ENCODE peak calls at places on chromosomes 6 and 20, in four cellular contexts. I is mucosa of descending colon, D is transverse colon, S is sigmoid colon. E is an unnamed sample. For H3K4me1, the result is how much of the 10 kb centered on the place peaks cover.

GRCh38 chr20:58847483-58847882 is 3.2 kb downstream of the GNAS-AS1 start:
- DNase-seq in D (no peak), I (no peak), S (no peak), E (no peak)

GRCh38 chr20:44692932-44693476 is 22.2 kb upstream of the CCN5 start:
- DNase-seq in S (peak), I (peak), D (peak), E (no peak)

GRCh38 chr6:157669747-157670216 is 153.3 kb upstream of the SNX9 start:
- DNase-seq in D (peak), I (peak), S (peak), E (no peak)

GRCh38 chr6:24257282-24257681 is 100.6 kb downstream of the DCDC2 start:
- DNase-seq in D (no peak), S (no peak), I (no peak), E (no peak)

GRCh38 chr6:121441477-121441876 is 6.0 kb downstream of the GJA1 start:
- DNase-seq in S (no peak), D (no peak), I (no peak), E (no peak)

GRCh38 chr6:84967389-84967788 is 203.0 kb upstream of the TBX18 start:
- DNase-seq in I (no peak), D (no peak), S (no peak), E (no peak)

GRCh38 chr6:93915961-93916360 is 496.6 kb upstream of the EPHA7 start:
- DNase-seq in S (no peak), I (peak), D (no peak), E (no peak)

GRCh38 chr6:111938710-111939109 is 65.5 kb upstream of the FYN start:
- DNase-seq in D (no peak), S (no peak), I (no peak), E (no peak)

GRCh38 chr6:6591778-6592388 is 3.4 kb downstream of the LY86 start:
- DNase-seq in D (peak), I (peak), S (no peak), E (no peak)

GRCh38 chr6:114096553-114097172 is 125.7 kb upstream of the HDAC2 start:
- DNase-seq in D (no peak), I (peak), S (no peak), E (no peak)

GRCh38 chr6:93992976-93993375 is 573.6 kb upstream of the EPHA7 start:
- DNase-seq in I (no peak), S (no peak), D (no peak), E (no peak)

GRCh38 chr6:168302534-168302933 is 17.0 kb downstream of the DACT2 start:
- DNase-seq in I (peak), D (peak), S (no peak), E (no peak)

GRCh38 chr20:57679113-57679512 is 30.7 kb downstream of the PMEPA1 start:
- DNase-seq in I (peak), D (no peak), S (no peak), E (no peak)

GRCh38 chr6:11460837-11461661 is 76.5 kb upstream of the TMEM170B start:
- DNase-seq in I (no peak), S (no peak), D (no peak), E (no peak)

GRCh38 chr6:11459002-11459658 is 78.4 kb upstream of the TMEM170B start:
- DNase-seq in D (no peak), S (no peak), I (no peak), E (no peak)

GRCh38 chr6:11460001-11460668 is 77.4 kb upstream of the TMEM170B start:
- DNase-seq in I (peak), D (no peak), S (no peak), E (no peak)

GRCh38 chr6:11458509-11458908 is 79.0 kb upstream of the TMEM170B start:
- DNase-seq in S (no peak), D (no peak), I (no peak), E (no peak)

GRCh38 chr6:11462742-11463414 is 74.7 kb upstream of the TMEM170B start:
- DNase-seq in D (no peak), S (no peak), I (no peak), E (no peak)
- H3K4me1 ChIP-seq in D (under half), S (under half), I (under half), E (under half)

GRCh38 chr6:108565893-108566292 is 5.2 kb downstream of the FOXO3 start:
- DNase-seq in S (peak), I (peak), D (peak), E (no peak)
- H3K4me3 ChIP-seq in S (no peak), I (no peak), D (no peak), E (no peak)

GRCh38 chr6:153503810-153504209 is 372.7 kb upstream of the RGS17 start:
- DNase-seq in D (no peak), S (no peak), I (no peak), E (no peak)
- TF ChIP-seq CTCF in D (no peak), S (no peak), I (no peak), E (no peak)

DNA sequence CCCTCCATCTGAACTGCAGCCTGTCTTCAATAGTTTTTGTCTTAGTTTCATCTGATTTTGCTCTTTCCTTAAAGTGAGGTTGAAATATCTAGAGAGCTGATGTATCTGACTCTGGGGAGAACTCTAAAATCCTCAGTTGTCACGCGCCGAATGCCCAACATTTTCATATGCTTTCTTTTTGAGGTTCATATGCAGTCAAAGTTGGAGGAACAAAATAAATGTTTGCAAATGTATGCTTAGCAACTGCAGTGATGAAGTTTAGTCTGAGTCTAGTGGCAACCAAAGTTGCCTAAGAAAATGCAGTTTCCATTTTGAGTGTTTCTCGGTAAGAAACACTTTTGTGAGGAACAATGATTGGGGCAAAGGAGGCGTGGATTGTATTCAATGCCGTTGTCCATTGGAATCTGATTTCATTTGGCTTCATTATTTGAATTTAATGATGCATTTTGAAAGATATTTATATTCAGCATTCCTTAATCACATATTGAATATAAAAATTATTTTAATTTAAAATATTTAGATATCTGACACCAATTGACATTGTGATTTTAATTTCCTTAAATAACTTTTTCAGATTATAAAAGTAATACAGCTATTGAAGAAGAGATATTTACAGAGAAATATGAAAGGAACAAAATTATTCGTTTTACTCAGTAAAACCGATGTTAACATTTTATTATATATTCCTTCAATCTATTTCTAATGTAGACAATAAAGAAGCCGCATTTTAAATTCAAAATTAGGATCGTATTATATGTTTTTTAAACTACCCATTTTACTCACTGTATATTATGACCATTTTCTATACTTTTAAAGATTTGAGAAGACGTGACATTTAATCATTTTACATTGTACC is 122.0 kb downstream of the PLEKHG1 start:
- DNase-seq in D (no peak), I (no peak), S (no peak), E (no peak)
- H3K4me1 ChIP-seq in D (under half), I (under half), S (under half), E (under half)

GRCh38 chr6:148524976-148525375 is 182.3 kb downstream of the SASH1 start:
- DNase-seq in S (no peak), I (no peak), D (no peak), E (no peak)
- H3K4me3 ChIP-seq in S (peak), I (no peak), D (no peak), E (no peak)

DNA sequence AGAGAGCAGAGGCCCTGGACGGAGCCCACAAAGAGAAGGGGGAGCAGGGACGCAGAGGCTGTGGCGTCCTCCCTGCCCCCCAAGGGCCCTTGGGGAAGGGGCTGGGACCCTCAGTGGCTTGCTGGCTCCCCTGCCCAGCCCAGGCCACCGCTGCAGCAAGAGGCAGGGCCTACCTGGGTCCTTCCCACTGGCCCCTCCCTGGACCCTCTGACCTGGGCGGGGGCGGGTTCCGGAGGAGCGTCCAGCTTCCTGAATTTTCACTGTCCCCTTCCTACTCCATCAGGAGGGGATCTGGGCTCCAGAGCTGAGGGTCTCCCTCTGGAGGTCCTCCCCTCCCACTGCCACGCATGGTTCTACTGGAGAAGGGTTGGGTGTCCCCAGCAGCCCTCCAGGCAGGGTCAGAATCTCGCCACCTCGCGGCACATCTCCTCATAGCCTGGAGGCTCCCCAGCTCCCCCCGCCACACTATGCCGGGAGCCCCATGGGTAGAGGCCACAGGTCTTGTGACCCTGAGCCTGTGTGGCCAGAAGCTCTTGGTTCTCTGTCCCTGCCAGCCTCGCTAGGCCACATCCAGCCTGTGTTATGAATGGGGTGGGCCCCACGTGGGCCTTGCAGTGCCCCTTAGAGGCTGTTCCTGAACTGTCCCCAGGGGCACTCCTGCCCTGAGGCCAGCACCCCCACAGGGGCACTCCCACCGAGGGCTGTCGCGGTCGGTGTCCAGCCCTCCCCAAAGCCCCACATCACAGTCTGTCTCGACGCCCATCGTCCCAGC is 1.0 kb upstream of the SOX18 start:
- DNase-seq in D (no peak), I (no peak), S (no peak), E (no peak)
- TF ChIP-seq CTCF in D (no peak), I (no peak), S (no peak), E (no peak)

GRCh38 chr20:23340524-23340923 is 10.1 kb upstream of the NXT1 start:
- DNase-seq in S (peak), D (peak), I (peak), E (peak)

GRCh38 chr20:23344336-23344735 is 6.3 kb upstream of the NXT1 start:
- DNase-seq in S (no peak), D (no peak), I (no peak), E (no peak)

GRCh38 chr20:23339986-23340385 is 10.6 kb upstream of the NXT1 start:
- DNase-seq in S (peak), D (no peak), I (no peak), E (no peak)

GRCh38 chr20:23341073-23341472 is 9.5 kb upstream of the NXT1 start:
- DNase-seq in D (no peak), S (no peak), I (no peak), E (no peak)

DNA sequence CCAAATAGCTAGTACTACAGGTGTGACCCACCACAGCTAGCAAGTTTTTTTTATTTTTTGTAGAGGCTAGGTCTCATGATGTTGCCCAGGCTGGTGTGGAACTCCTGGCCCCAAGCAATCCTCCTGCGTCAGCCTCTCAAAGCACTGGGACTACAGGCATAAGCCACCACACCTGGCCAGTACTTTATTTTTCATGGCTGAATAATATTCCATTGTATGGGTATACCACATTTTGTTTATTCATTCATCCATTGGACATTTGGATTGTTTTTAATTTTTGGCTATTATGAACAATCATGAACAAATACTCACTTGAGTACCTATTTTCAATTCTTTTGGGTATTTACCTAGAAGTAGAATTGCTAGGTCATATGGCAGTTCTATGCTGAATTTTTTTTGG is 7.0 kb upstream of the NXT1 start:
- DNase-seq in D (no peak), S (no peak), I (no peak), E (no peak)
- H3K4me1 ChIP-seq in D (under half), S (under half), I (under half), E (under half)

DNA sequence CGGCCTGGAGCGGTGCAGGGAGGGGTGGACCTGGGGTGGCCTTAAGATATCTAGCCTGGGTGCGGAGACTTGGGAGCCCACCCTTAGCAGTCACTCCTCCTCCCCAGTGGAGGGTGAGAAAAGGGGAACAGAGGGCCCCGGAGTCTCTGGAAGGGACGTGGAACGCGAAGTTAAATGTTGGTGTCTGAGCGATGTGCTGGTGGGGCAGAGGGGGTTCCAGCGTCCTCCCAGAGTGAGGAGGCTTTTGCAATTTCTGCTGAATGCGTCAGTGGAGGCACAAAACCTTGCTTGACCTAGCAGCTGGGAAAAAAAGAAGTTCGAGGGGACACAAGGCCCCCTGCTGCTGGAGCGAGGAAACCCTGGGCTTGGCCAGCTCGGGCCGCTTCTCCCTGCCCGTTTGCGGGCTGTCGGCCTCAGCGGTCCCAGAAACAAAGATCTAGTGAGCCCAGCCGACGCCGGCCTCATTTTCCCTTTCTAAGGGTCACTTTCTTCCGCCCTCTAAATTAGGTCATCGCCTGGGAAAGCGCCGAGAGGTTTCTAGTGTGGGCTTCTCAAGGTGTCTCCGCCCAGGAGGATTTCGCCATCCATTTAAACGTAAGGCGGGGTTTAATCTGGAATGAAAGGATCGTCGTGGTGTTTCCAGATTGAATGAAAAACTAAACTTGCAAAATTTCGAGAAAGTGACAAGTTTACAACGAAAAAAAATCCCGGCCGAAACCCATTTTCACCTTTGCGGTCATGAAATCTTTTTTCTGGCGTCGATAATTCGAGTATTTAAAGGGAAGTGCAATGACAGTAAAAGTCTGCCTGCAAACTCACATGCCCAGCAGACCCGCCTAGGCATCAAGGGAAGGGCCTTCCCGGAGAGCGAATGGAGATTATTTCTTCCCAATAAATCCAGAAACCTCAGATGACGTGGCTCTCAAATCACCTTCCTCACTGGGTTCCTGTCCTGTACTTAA is 4.5 kb downstream of the OLIG3 start:
- DNase-seq in D (no peak), I (no peak), S (no peak), E (no peak)
- H3K4me3 ChIP-seq in D (no peak), I (no peak), S (no peak), E (no peak)

DNA sequence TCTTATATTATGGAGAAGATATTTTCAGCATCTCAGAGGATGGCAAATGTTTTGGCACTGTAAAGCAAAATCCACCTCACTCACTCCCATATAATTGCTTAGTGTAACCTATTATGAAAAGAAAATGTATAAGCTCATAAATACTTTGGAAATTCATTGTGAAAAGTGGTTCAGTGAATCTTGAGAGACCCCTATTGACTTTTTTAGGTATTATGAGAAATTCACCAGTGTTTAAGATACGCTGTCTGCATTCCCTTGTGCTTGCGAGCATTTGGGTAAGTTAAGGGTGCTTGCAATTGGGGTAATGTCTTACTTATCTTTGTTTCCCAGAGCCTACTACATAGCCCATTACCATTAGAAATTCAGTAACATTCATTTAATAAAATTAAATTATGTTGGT is 66.3 kb upstream of the BMP5 start:
- DNase-seq in S (no peak), I (no peak), D (no peak), E (no peak)
- TF ChIP-seq CTCF in S (no peak), I (no peak), D (no peak), E (no peak)